ENCODE peak calls at places on chromosome 21, in ten cellular contexts. One of them, this sample, is unnamed.

GRCh38 chr21:44920694-44921604 is at the start of gene ITGB2:
- DNase-seq in GM23338: peak
- DNase-seq in endodermal cell: peak
- DNase-seq in fibroblast of mammary gland: no peak
- DNase-seq in body of pancreas: no peak
- DNase-seq in astrocyte of the cerebellum: no peak
- DNase-seq in cardiac fibroblast: no peak
- DNase-seq in ovary: no peak
- DNase-seq in left ventricle myocardium inferior: peak
- DNase-seq in adrenal gland: peak
- DNase-seq in this sample: no peak

GRCh38 chr21:43325968-43326367 is 101.0 kb downstream of the SIK1 start:
- DNase-seq in ovary: no peak
- DNase-seq in cardiac fibroblast: no peak
- DNase-seq in fibroblast of mammary gland: no peak
- DNase-seq in left ventricle myocardium inferior: no peak
- DNase-seq in adrenal gland: no peak
- DNase-seq in endodermal cell: no peak
- DNase-seq in body of pancreas: no peak
- DNase-seq in GM23338: no peak
- DNase-seq in astrocyte of the cerebellum: no peak
- DNase-seq in this sample: no peak

GRCh38 chr21:32994305-32994704 is 31.4 kb upstream of the OLIG2 start:
- DNase-seq in body of pancreas: no peak
- DNase-seq in cardiac fibroblast: peak
- DNase-seq in astrocyte of the cerebellum: peak
- DNase-seq in GM23338: peak
- DNase-seq in ovary: no peak
- DNase-seq in left ventricle myocardium inferior: no peak
- DNase-seq in adrenal gland: no peak
- DNase-seq in endodermal cell: no peak
- DNase-seq in fibroblast of mammary gland: peak
- DNase-seq in this sample: no peak

GRCh38 chr21:27806261-27806660 is 839.4 kb upstream of the ADAMTS5 start:
- DNase-seq in astrocyte of the cerebellum: no peak
- DNase-seq in ovary: no peak
- DNase-seq in GM23338: no peak
- DNase-seq in fibroblast of mammary gland: no peak
- DNase-seq in endodermal cell: no peak
- DNase-seq in body of pancreas: no peak
- DNase-seq in cardiac fibroblast: no peak
- DNase-seq in left ventricle myocardium inferior: no peak
- DNase-seq in adrenal gland: no peak
- DNase-seq in this sample: no peak

GRCh38 chr21:33427051-33427450 is 23.8 kb downstream of the IFNGR2 start:
- DNase-seq in fibroblast of mammary gland: no peak
- DNase-seq in GM23338: no peak
- DNase-seq in cardiac fibroblast: no peak
- DNase-seq in ovary: no peak
- DNase-seq in left ventricle myocardium inferior: no peak
- DNase-seq in body of pancreas: no peak
- DNase-seq in endodermal cell: no peak
- DNase-seq in adrenal gland: peak
- DNase-seq in astrocyte of the cerebellum: no peak
- DNase-seq in this sample: no peak

GRCh38 chr21:31803039-31804007 is 69.5 kb upstream of the HUNK start:
- DNase-seq in left ventricle myocardium inferior: no peak
- DNase-seq in ovary: no peak
- DNase-seq in cardiac fibroblast: no peak
- DNase-seq in endodermal cell: no peak
- DNase-seq in fibroblast of mammary gland: no peak
- DNase-seq in astrocyte of the cerebellum: no peak
- DNase-seq in body of pancreas: no peak
- DNase-seq in adrenal gland: no peak
- DNase-seq in GM23338: no peak
- DNase-seq in this sample: no peak

GRCh38 chr21:43921979-43922945 is 57.2 kb downstream of the AGPAT3 start:
- DNase-seq in astrocyte of the cerebellum: no peak
- DNase-seq in cardiac fibroblast: peak
- DNase-seq in fibroblast of mammary gland: peak
- DNase-seq in ovary: no peak
- DNase-seq in adrenal gland: no peak
- DNase-seq in left ventricle myocardium inferior: peak
- DNase-seq in GM23338: no peak
- DNase-seq in endodermal cell: peak
- DNase-seq in body of pancreas: no peak
- DNase-seq in this sample: no peak

GRCh38 chr21:17454315-17455027 is 58.4 kb upstream of the CXADR start:
- DNase-seq in fibroblast of mammary gland: peak
- DNase-seq in left ventricle myocardium inferior: peak
- DNase-seq in ovary: peak
- DNase-seq in cardiac fibroblast: peak
- DNase-seq in astrocyte of the cerebellum: peak
- DNase-seq in body of pancreas: peak
- DNase-seq in endodermal cell: peak
- DNase-seq in adrenal gland: peak
- DNase-seq in GM23338: peak
- DNase-seq in this sample: peak

GRCh38 chr21:43369124-43369523 is 57.8 kb downstream of the SIK1 start:
- DNase-seq in GM23338: no peak
- DNase-seq in left ventricle myocardium inferior: no peak
- DNase-seq in cardiac fibroblast: peak
- DNase-seq in body of pancreas: no peak
- DNase-seq in astrocyte of the cerebellum: no peak
- DNase-seq in endodermal cell: no peak
- DNase-seq in adrenal gland: peak
- DNase-seq in fibroblast of mammary gland: peak
- DNase-seq in ovary: no peak
- DNase-seq in this sample: no peak

GRCh38 chr21:33640697-33641338 is 723 bp downstream of the CRYZL1 start:
- DNase-seq in astrocyte of the cerebellum: no peak
- DNase-seq in ovary: peak
- DNase-seq in cardiac fibroblast: peak
- DNase-seq in adrenal gland: peak
- DNase-seq in left ventricle myocardium inferior: no peak
- DNase-seq in GM23338: peak
- DNase-seq in fibroblast of mammary gland: peak
- DNase-seq in body of pancreas: peak
- DNase-seq in endodermal cell: peak
- DNase-seq in this sample: no peak

GRCh38 chr21:32330784-32331311 is 32.2 kb downstream of the MRAP start:
- DNase-seq in GM23338: no peak
- DNase-seq in fibroblast of mammary gland: no peak
- DNase-seq in cardiac fibroblast: no peak
- DNase-seq in adrenal gland: no peak
- DNase-seq in astrocyte of the cerebellum: no peak
- DNase-seq in ovary: no peak
- DNase-seq in left ventricle myocardium inferior: no peak
- DNase-seq in endodermal cell: peak
- DNase-seq in body of pancreas: no peak
- DNase-seq in this sample: no peak

GRCh38 chr21:17427831-17428483 is 84.9 kb upstream of the CXADR start:
- DNase-seq in left ventricle myocardium inferior: no peak
- DNase-seq in GM23338: no peak
- DNase-seq in body of pancreas: no peak
- DNase-seq in adrenal gland: no peak
- DNase-seq in fibroblast of mammary gland: no peak
- DNase-seq in endodermal cell: no peak
- DNase-seq in ovary: no peak
- DNase-seq in astrocyte of the cerebellum: no peak
- DNase-seq in cardiac fibroblast: no peak
- DNase-seq in this sample: no peak

DNA sequence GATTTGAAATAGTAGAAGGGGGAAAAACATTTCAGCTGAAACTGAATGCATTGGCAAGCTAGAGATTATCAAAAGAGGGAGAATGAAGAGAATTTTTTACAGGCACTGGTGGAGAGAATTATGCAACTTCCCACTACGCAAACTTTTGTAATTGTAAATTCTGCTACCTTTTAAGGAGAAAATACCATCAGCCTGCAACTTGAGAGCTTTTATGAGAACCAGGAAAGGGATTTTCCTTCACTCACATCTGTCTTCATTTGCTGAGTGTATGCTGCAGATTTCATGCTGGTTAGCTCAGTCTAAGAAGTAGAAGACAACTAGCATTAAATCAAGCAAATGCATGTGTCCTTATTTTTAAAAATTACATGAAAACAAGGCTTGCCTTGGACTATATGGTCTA is 43.7 kb downstream of the ADAMTS1 start:
- DNase-seq in GM23338: no peak
- DNase-seq in adrenal gland: no peak
- DNase-seq in left ventricle myocardium inferior: no peak
- DNase-seq in astrocyte of the cerebellum: no peak
- DNase-seq in ovary: no peak
- DNase-seq in endodermal cell: no peak
- DNase-seq in fibroblast of mammary gland: peak
- DNase-seq in body of pancreas: no peak
- DNase-seq in cardiac fibroblast: peak
- DNase-seq in this sample: peak
- H3K4me3 ChIP-seq in GM23338: no peak
- H3K4me3 ChIP-seq in adrenal gland: no peak
- H3K4me3 ChIP-seq in left ventricle myocardium inferior: peak
- H3K4me3 ChIP-seq in astrocyte of the cerebellum: no peak
- H3K4me3 ChIP-seq in ovary: no peak
- H3K4me3 ChIP-seq in endodermal cell: no peak
- H3K4me3 ChIP-seq in fibroblast of mammary gland: no peak
- H3K4me3 ChIP-seq in body of pancreas: no peak
- H3K4me3 ChIP-seq in cardiac fibroblast: no peak
- H3K4me3 ChIP-seq in this sample: no peak

GRCh38 chr21:45972353-45972715 is 9.2 kb upstream of the COL6A1 start:
- DNase-seq in ovary: peak
- DNase-seq in endodermal cell: no peak
- DNase-seq in astrocyte of the cerebellum: no peak
- DNase-seq in cardiac fibroblast: peak
- DNase-seq in GM23338: peak
- DNase-seq in adrenal gland: no peak
- DNase-seq in left ventricle myocardium inferior: peak
- DNase-seq in body of pancreas: no peak
- DNase-seq in fibroblast of mammary gland: no peak
- DNase-seq in this sample: no peak
- H3K4me3 ChIP-seq in ovary: peak
- H3K4me3 ChIP-seq in endodermal cell: no peak
- H3K4me3 ChIP-seq in astrocyte of the cerebellum: no peak
- H3K4me3 ChIP-seq in cardiac fibroblast: no peak
- H3K4me3 ChIP-seq in GM23338: peak
- H3K4me3 ChIP-seq in adrenal gland: no peak
- H3K4me3 ChIP-seq in left ventricle myocardium inferior: peak
- H3K4me3 ChIP-seq in body of pancreas: no peak
- H3K4me3 ChIP-seq in fibroblast of mammary gland: peak
- H3K4me3 ChIP-seq in this sample: peak

GRCh38 chr21:42315296-42315891 is at the start of gene TFF3:
- DNase-seq in left ventricle myocardium inferior: no peak
- DNase-seq in fibroblast of mammary gland: no peak
- DNase-seq in body of pancreas: peak
- DNase-seq in ovary: no peak
- DNase-seq in adrenal gland: no peak
- DNase-seq in cardiac fibroblast: no peak
- DNase-seq in GM23338: no peak
- DNase-seq in astrocyte of the cerebellum: no peak
- DNase-seq in endodermal cell: no peak
- DNase-seq in this sample: no peak
- H3K4me3 ChIP-seq in left ventricle myocardium inferior: no peak
- H3K4me3 ChIP-seq in fibroblast of mammary gland: no peak
- H3K4me3 ChIP-seq in body of pancreas: no peak
- H3K4me3 ChIP-seq in ovary: no peak
- H3K4me3 ChIP-seq in adrenal gland: no peak
- H3K4me3 ChIP-seq in cardiac fibroblast: no peak
- H3K4me3 ChIP-seq in GM23338: no peak
- H3K4me3 ChIP-seq in astrocyte of the cerebellum: no peak
- H3K4me3 ChIP-seq in endodermal cell: no peak
- H3K4me3 ChIP-seq in this sample: no peak

GRCh38 chr21:37374026-37374425 is 7.5 kb downstream of the DYRK1A start:
- DNase-seq in endodermal cell: no peak
- DNase-seq in cardiac fibroblast: peak
- DNase-seq in GM23338: no peak
- DNase-seq in ovary: no peak
- DNase-seq in fibroblast of mammary gland: peak
- DNase-seq in left ventricle myocardium inferior: no peak
- DNase-seq in adrenal gland: no peak
- DNase-seq in body of pancreas: no peak
- DNase-seq in astrocyte of the cerebellum: no peak
- DNase-seq in this sample: no peak
- H3K4me3 ChIP-seq in endodermal cell: no peak
- H3K4me3 ChIP-seq in cardiac fibroblast: no peak
- H3K4me3 ChIP-seq in GM23338: peak
- H3K4me3 ChIP-seq in ovary: no peak
- H3K4me3 ChIP-seq in fibroblast of mammary gland: no peak
- H3K4me3 ChIP-seq in left ventricle myocardium inferior: no peak
- H3K4me3 ChIP-seq in adrenal gland: no peak
- H3K4me3 ChIP-seq in body of pancreas: no peak
- H3K4me3 ChIP-seq in astrocyte of the cerebellum: no peak
- H3K4me3 ChIP-seq in this sample: no peak

GRCh38 chr21:36701912-36702621 is 3.2 kb downstream of the SIM2 start:
- DNase-seq in cardiac fibroblast: no peak
- DNase-seq in GM23338: peak
- DNase-seq in left ventricle myocardium inferior: no peak
- DNase-seq in endodermal cell: peak
- DNase-seq in ovary: no peak
- DNase-seq in astrocyte of the cerebellum: no peak
- DNase-seq in fibroblast of mammary gland: no peak
- DNase-seq in adrenal gland: no peak
- DNase-seq in body of pancreas: no peak
- DNase-seq in this sample: no peak
- H3K4me3 ChIP-seq in cardiac fibroblast: no peak
- H3K4me3 ChIP-seq in GM23338: peak
- H3K4me3 ChIP-seq in left ventricle myocardium inferior: no peak
- H3K4me3 ChIP-seq in endodermal cell: no peak
- H3K4me3 ChIP-seq in ovary: no peak
- H3K4me3 ChIP-seq in astrocyte of the cerebellum: no peak
- H3K4me3 ChIP-seq in fibroblast of mammary gland: no peak
- H3K4me3 ChIP-seq in adrenal gland: no peak
- H3K4me3 ChIP-seq in body of pancreas: no peak
- H3K4me3 ChIP-seq in this sample: no peak

This sample was measured in AG04450.